ENCODE peak calls at places on chromosomes 16 and 17, in nine cellular contexts. C is fibroblast of mammary gland; N is ovary; Y is tibial nerve; H is mucosa of descending colon; B is progenitor cell of endocrine pancreas; J is AG04450; A is glutamatergic neuron; R is CD4-positive, alpha-beta T cell. K is an unnamed sample.

GRCh38 chr17:2214047-2214717 is 89.4 kb downstream of the SMG6 start:
- DNase-seq in C (peak), N (peak), Y (peak), H (peak), B (no peak), J (peak), A (no peak), R (no peak), K (no peak)

GRCh38 chr16:89764711-89765201 is 43.4 kb downstream of the ZNF276 start:
- DNase-seq in C (no peak), N (no peak), Y (peak), H (peak), B (no peak), J (no peak), A (no peak), R (no peak), K (no peak)

GRCh38 chr17:54891176-54891821 is 9.4 kb upstream of the TOM1L1 start:
- DNase-seq in C (peak), N (no peak), Y (no peak), H (peak), B (peak), J (peak), A (peak), R (no peak), K (peak)

GRCh38 chr17:75273968-75274708 is 3.1 kb upstream of the MIF4GD start:
- DNase-seq in C (peak), N (no peak), Y (no peak), H (no peak), B (no peak), J (no peak), A (no peak), R (no peak), K (no peak)

GRCh38 chr17:56893503-56893902 is 20.3 kb downstream of the TRIM25 start:
- DNase-seq in C (no peak), N (no peak), Y (no peak), H (no peak), B (no peak), J (no peak), A (no peak), R (no peak), K (no peak)

GRCh38 chr16:11354733-11355574 is 9.7 kb downstream of the RMI2 start:
- DNase-seq in C (peak), N (peak), Y (no peak), H (no peak), B (no peak), J (peak), A (no peak), R (peak), K (no peak)

GRCh38 chr16:53043986-53044571 is 8.6 kb downstream of the CHD9NB start:
- DNase-seq in C (no peak), N (no peak), Y (no peak), H (no peak), B (no peak), J (no peak), A (peak), R (no peak), K (no peak)

GRCh38 chr17:37691807-37692206 is 48.6 kb upstream of the DDX52 start:
- DNase-seq in C (no peak), N (no peak), Y (no peak), H (no peak), B (no peak), J (no peak), A (no peak), R (no peak), K (no peak)

GRCh38 chr16:72856797-72857196 is 191.1 kb downstream of the ZFHX3 start:
- DNase-seq in C (peak), N (no peak), Y (no peak), H (peak), B (no peak), J (no peak), A (peak), R (no peak), K (peak)

GRCh38 chr17:16934133-16934795 is 37.7 kb downstream of the TNFRSF13B start:
- DNase-seq in C (no peak), N (no peak), Y (no peak), H (no peak), B (no peak), J (no peak), A (no peak), R (no peak), K (no peak)

GRCh38 chr16:70250748-70251650 is 741 bp downstream of the EXOSC6 start:
- DNase-seq in C (peak), N (no peak), Y (no peak), H (peak), B (no peak), J (no peak), A (peak), R (peak), K (peak)

GRCh38 chr17:56690441-56691291 is 97.2 kb downstream of the NOG start:
- DNase-seq in C (no peak), N (no peak), Y (no peak), H (no peak), B (no peak), J (no peak), A (no peak), R (no peak), K (no peak)

GRCh38 chr17:43905400-43905984 is 1.8 kb downstream of the MPP2 start:
- DNase-seq in C (no peak), N (no peak), Y (no peak), H (no peak), B (no peak), J (no peak), A (no peak), R (no peak), K (no peak)

GRCh38 chr16:31390504-31391043 is 2.6 kb upstream of the ITGAD start:
- DNase-seq in C (no peak), N (no peak), Y (no peak), H (no peak), B (no peak), J (no peak), A (no peak), R (no peak), K (no peak)

GRCh38 chr17:39210093-39210434 is 10.0 kb downstream of the RPL19 start:
- DNase-seq in C (no peak), N (no peak), Y (no peak), H (no peak), B (no peak), J (no peak), A (no peak), R (no peak), K (no peak)

GRCh38 chr17:60231691-60232090 is 81.9 kb downstream of the CA4 start:
- DNase-seq in C (peak), N (no peak), Y (no peak), H (no peak), B (no peak), J (no peak), A (no peak), R (no peak), K (no peak)

GRCh38 chr17:78648293-78648692 is 71.1 kb upstream of the DNAH17 start:
- DNase-seq in C (no peak), N (no peak), Y (no peak), H (no peak), B (no peak), J (no peak), A (no peak), R (no peak), K (no peak)

GRCh38 chr17:38632334-38632733 is 26.6 kb upstream of the SRCIN1 start:
- DNase-seq in C (no peak), N (no peak), Y (no peak), H (no peak), B (no peak), J (no peak), A (no peak), R (no peak), K (no peak)

GRCh38 chr16:48536600-48537200 is 73.3 kb downstream of the N4BP1 start:
- DNase-seq in C (peak), N (no peak), Y (no peak), H (no peak), B (no peak), J (no peak), A (no peak), R (no peak), K (no peak)

GRCh38 chr17:57566724-57567123 is 178.4 kb downstream of the CCDC182 start:
- DNase-seq in C (no peak), N (no peak), Y (no peak), H (no peak), B (no peak), J (no peak), A (no peak), R (no peak), K (no peak)

GRCh38 chr16:54493076-54493475 is 206.5 kb upstream of the IRX3 start:
- DNase-seq in C (peak), N (no peak), Y (no peak), H (no peak), B (no peak), J (no peak), A (no peak), R (no peak), K (no peak)

GRCh38 chr16:12573300-12573699 is 230.4 kb downstream of the CPPED1 start:
- DNase-seq in C (no peak), N (no peak), Y (no peak), H (peak), B (no peak), J (no peak), A (no peak), R (no peak), K (no peak)

GRCh38 chr16:12538667-12539081 is 265.0 kb downstream of the CPPED1 start:
- DNase-seq in C (no peak), N (no peak), Y (no peak), H (no peak), B (no peak), J (no peak), A (no peak), R (no peak), K (no peak)

GRCh38 chr16:55116165-55116894 is 185.7 kb downstream of the IRX5 start:
- DNase-seq in C (no peak), N (no peak), Y (no peak), H (no peak), B (no peak), J (peak), A (no peak), R (no peak), K (no peak)

GRCh38 chr17:44465276-44465675 is 37.9 kb downstream of the GPATCH8 start:
- DNase-seq in C (no peak), N (no peak), Y (no peak), H (no peak), B (no peak), J (no peak), A (no peak), R (no peak), K (no peak)

GRCh38 chr17:1087381-1088241 is 90.7 kb downstream of the TIMM22 start:
- DNase-seq in C (no peak), N (peak), Y (peak), H (peak), B (peak), J (no peak), A (no peak), R (no peak), K (peak)

GRCh38 chr16:49593423-49594040 is 219.9 kb downstream of the C16orf78 start:
- DNase-seq in C (no peak), N (no peak), Y (no peak), H (no peak), B (no peak), J (no peak), A (no peak), R (no peak), K (no peak)

GRCh38 chr17:75876938-75877751 is 1.2 kb downstream of the TRIM47 start:
- DNase-seq in C (peak), N (peak), Y (peak), H (peak), B (no peak), J (peak), A (no peak), R (no peak), K (no peak)

GRCh38 chr17:33109331-33110072 is 117.9 kb downstream of the SPACA3 start:
- DNase-seq in C (peak), N (no peak), Y (no peak), H (no peak), B (no peak), J (no peak), A (no peak), R (no peak), K (no peak)

GRCh38 chr17:19833914-19834313 is 33.8 kb downstream of the ULK2 start:
- DNase-seq in C (no peak), N (no peak), Y (no peak), H (no peak), B (no peak), J (no peak), A (no peak), R (no peak), K (no peak)

GRCh38 chr17:34382586-34383224 is 19.7 kb upstream of the CCL1 start:
- DNase-seq in C (no peak), N (no peak), Y (no peak), H (no peak), B (no peak), J (no peak), A (no peak), R (no peak), K (peak)

GRCh38 chr17:66469890-66470289 is 167.5 kb downstream of the PRKCA start:
- DNase-seq in C (no peak), N (no peak), Y (no peak), H (no peak), B (no peak), J (no peak), A (no peak), R (no peak), K (no peak)

DNA sequence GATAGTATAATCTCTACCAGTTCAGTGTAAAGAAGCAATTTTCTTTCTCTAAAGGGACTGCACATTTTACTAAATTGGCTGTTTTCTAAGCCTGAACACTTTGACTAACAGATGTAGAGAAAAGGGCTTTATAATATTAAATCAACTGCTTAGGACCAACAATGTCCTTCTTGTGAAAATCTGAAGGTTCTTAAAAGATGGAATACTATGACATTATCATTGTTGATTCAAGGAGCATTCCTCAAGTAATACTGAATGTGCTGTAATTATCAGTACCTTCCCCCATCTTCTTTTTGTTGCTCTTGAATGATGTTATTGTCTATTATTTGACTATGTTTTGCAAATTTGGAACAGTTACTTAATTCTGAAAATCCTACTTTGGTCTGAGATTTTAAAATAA is 52.9 kb downstream of the TAOK1 start:
- DNase-seq in C (no peak), N (no peak), Y (no peak), H (no peak), B (no peak), J (no peak), A (no peak), R (no peak), K (no peak)
- TF ChIP-seq CTCF in C (no peak), N (no peak), Y (no peak), H (no peak), B (no peak), J (no peak), A (no peak), R (no peak), K (no peak)

DNA sequence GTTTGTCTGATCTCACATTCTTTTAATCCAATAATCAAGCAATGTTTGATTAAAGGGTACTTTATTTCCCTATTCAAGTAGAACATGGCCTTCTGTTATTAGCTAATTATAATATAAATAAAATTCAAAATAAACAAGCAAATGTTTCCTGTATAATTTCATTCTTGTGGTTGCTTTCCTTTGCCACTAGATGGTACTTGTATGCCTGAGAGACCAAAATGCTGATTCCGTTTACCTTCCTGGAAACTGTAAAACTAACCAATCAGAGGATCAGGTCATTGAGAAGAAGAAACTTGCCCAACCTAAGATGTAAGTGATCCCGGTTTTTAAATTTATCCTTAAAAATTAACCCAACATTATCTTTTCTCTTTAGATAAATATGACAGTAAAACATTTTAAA is 8.1 kb upstream of the ABCA5 start:
- DNase-seq in C (peak), N (no peak), Y (no peak), H (no peak), B (no peak), J (no peak), A (no peak), R (no peak), K (no peak)
- TF ChIP-seq CTCF in C (peak), N (no peak), Y (peak), H (peak), B (peak), J (peak), A (no peak), R (peak), K (no peak)

GRCh38 chr16:58000706-58001676 is at the start of gene USB1:
- DNase-seq in C (peak), N (peak), Y (peak), H (peak), B (peak), J (peak), A (peak), R (peak), K (peak)

GRCh38 chr16:58001781-58002410 is 689 bp downstream of the USB1 start:
- DNase-seq in C (peak), N (no peak), Y (no peak), H (no peak), B (no peak), J (no peak), A (no peak), R (no peak), K (no peak)

GRCh38 chr16:57999971-58000705 is at the start of gene ZNF319:
- DNase-seq in C (no peak), N (peak), Y (no peak), H (peak), B (no peak), J (no peak), A (peak), R (no peak), K (no peak)

GRCh38 chr16:58002936-58003335 is 1.7 kb downstream of the USB1 start:
- DNase-seq in C (no peak), N (no peak), Y (no peak), H (no peak), B (no peak), J (no peak), A (peak), R (no peak), K (no peak)

GRCh38 chr16:58002411-58002790 is 1.2 kb downstream of the USB1 start:
- DNase-seq in C (no peak), N (no peak), Y (no peak), H (no peak), B (no peak), J (no peak), A (no peak), R (no peak), K (no peak)
- TF ChIP-seq CTCF in C (no peak), N (no peak), Y (no peak), H (no peak), B (no peak), J (no peak), A (no peak), R (no peak), K (no peak)

GRCh38 chr16:2090819-2091721 is 43.3 kb downstream of the TSC2 start:
- DNase-seq in C (peak), N (peak), Y (peak), H (peak), B (peak), J (no peak), A (peak), R (no peak), K (peak)
- TF ChIP-seq CTCF in C (no peak), N (no peak), Y (no peak), H (no peak), B (peak), J (no peak), A (no peak), R (no peak), K (peak)

GRCh38 chr16:80968386-80969113 is 38.1 kb downstream of the CMC2 start:
- DNase-seq in C (peak), N (no peak), Y (no peak), H (no peak), B (no peak), J (no peak), A (no peak), R (no peak), K (no peak)
- TF ChIP-seq CTCF in C (no peak), N (no peak), Y (no peak), H (no peak), B (no peak), J (no peak), A (no peak), R (no peak), K (no peak)

GRCh38 chr16:17367932-17368331 is 102.8 kb downstream of the XYLT1 start:
- DNase-seq in C (peak), N (no peak), Y (no peak), H (peak), B (no peak), J (no peak), A (peak), R (no peak), K (peak)
- TF ChIP-seq CTCF in C (peak), N (no peak), Y (no peak), H (no peak), B (peak), J (peak), A (peak), R (no peak), K (no peak)

DNA sequence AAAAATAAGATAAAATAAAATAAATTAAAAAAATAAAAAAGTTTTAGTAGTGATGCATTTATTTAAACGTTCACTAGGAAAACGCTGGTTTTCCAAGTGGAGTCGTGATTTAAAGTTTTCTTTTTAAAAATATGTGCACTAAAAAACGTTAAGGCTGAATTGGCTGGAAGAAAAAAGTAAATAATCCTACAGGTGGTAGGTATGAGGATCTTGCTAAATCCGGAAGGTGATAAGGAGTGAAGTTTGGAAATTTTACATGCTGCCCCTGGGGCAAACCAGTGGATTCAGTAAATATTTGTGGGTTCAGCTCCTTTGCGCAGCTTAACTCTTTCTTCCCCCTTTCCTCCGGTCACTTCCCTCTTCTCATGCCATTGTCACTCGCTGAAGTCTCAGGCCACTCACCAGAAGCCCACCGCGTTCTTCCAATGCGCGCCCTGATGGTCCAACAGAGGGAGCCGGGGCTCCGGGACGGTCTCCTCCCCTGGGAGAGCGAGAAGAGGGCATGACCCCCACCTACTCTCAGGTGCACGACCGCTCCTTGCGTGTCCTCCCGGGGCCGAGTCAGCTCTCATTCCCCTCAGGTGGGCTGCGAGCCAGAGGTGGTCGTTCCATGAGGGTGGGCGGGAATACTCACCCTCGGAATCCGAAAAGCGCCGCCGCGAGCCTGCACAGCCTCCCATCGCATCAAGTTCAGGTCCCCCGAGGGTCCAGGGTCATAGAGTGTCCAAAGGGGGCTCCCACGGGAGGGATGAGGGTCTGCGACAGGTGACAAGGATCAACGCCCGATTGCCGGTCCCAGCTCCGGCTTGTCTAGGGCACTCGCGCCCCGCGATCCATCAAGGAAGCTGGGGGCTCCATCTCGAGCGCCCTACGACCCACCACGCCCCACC is 549 bp downstream of the CLN3 start:
- DNase-seq in C (no peak), N (peak), Y (peak), H (peak), B (peak), J (no peak), A (peak), R (no peak), K (peak)
- TF ChIP-seq CTCF in C (peak), N (peak), Y (no peak), H (no peak), B (peak), J (peak), A (no peak), R (peak), K (no peak)

DNA sequence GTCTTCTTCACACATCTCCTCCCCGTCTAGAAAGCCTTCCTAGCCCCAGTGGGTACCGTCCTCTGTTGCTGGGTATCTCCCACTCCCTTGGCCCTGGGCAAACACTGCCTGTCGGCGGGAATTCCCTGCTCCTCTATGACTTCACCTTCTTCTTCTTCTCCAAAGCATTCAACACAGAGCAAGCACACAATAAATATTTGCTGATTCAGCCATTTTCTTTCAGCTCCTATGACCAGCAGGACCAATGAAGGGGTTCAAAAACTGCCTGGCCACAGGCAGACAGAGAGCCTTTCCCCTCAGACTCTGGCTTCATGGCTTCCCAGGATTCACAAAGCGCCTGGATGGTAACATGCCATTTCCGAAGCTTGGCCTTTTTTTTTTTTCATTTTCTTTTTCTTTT is 53.2 kb upstream of the ADCY9 start:
- DNase-seq in C (no peak), N (no peak), Y (no peak), H (no peak), B (no peak), J (no peak), A (no peak), R (no peak), K (no peak)
- TF ChIP-seq CTCF in C (no peak), N (no peak), Y (no peak), H (no peak), B (no peak), J (no peak), A (no peak), R (no peak), K (no peak)